ENCODE peak calls at places on chromosomes 4 and X, in five cellular contexts. E, V, Q, F and L are unnamed samples. For H3K4me1, the result is how much of the 10 kb centered on the place peaks cover.

GRCh38 chr4:131978120-131978519 is 1171.0 kb upstream of the PCDH10 start:
- DNase-seq in E (no peak), V (no peak), Q (no peak), F (no peak), L (peak)

GRCh38 chr4:4864940-4865704 is 5.7 kb downstream of the MSX1 start:
- DNase-seq in E (no peak), V (no peak), Q (no peak), F (no peak), L (peak)

GRCh38 chr4:93384897-93385296 is 443.7 kb upstream of the ATOH1 start:
- DNase-seq in E (no peak), V (no peak), Q (no peak), F (no peak), L (no peak)

GRCh38 chr4:88738714-88739366 is 41.2 kb upstream of the NAP1L5 start:
- DNase-seq in E (no peak), V (no peak), Q (no peak), F (no peak), L (no peak)

GRCh38 chr4:47647029-47647428 is 162.0 kb downstream of the ATP10D start:
- DNase-seq in E (no peak), V (no peak), Q (no peak), F (no peak), L (no peak)

GRCh38 chr4:95431678-95432077 is 117.1 kb downstream of the UNC5C start:
- DNase-seq in E (no peak), V (no peak), Q (no peak), F (no peak), L (no peak)

GRCh38 chrX:115183980-115184379 is 5.2 kb upstream of the RBMXL3 start:
- DNase-seq in E (no peak), V (no peak), Q (no peak), F (no peak), L (no peak)

GRCh38 chrX:78979789-78980464 is 34.7 kb downstream of the P2RY10 start:
- DNase-seq in E (no peak), V (no peak), Q (no peak), F (no peak), L (no peak)

GRCh38 chrX:40095588-40096394 is 2.0 kb downstream of the BCOR start:
- DNase-seq in E (no peak), V (peak), Q (no peak), F (no peak), L (peak)

GRCh38 chrX:52363247-52363883 is 5.5 kb upstream of the XAGE2 start:
- DNase-seq in E (no peak), V (no peak), Q (no peak), F (no peak), L (no peak)

GRCh38 chrX:31871989-31872388 is 800.1 kb upstream of the FTHL17 start:
- DNase-seq in E (no peak), V (no peak), Q (no peak), F (no peak), L (no peak)

GRCh38 chr4:18197467-18197866 is 175.9 kb upstream of the LCORL start:
- DNase-seq in E (no peak), V (no peak), Q (no peak), F (no peak), L (no peak)

GRCh38 chrX:110992611-110993010 is 103.4 kb upstream of the PAK3 start:
- DNase-seq in E (no peak), V (no peak), Q (peak), F (no peak), L (no peak)

GRCh38 chrX:15790766-15791380 is 589 bp downstream of the ZRSR2 start:
- DNase-seq in E (no peak), V (no peak), Q (no peak), F (no peak), L (no peak)

GRCh38 chrX:136147320-136147901 is at the start of gene FHL1:
- DNase-seq in E (no peak), V (peak), Q (peak), F (peak), L (peak)

GRCh38 chr4:1328267-1329155 is 18.5 kb upstream of the UVSSA start:
- DNase-seq in E (no peak), V (no peak), Q (no peak), F (no peak), L (peak)

GRCh38 chr4:94463771-94464170 is 12.0 kb downstream of the PDLIM5 start:
- DNase-seq in E (no peak), V (no peak), Q (no peak), F (no peak), L (no peak)

GRCh38 chrX:155695419-155695818 is 82.7 kb upstream of the TMLHE start:
- DNase-seq in E (no peak), V (no peak), Q (no peak), F (no peak), L (no peak)

GRCh38 chrX:77785746-77786548 is at the start of gene ATRX:
- DNase-seq in E (peak), V (peak), Q (peak), F (peak), L (peak)

GRCh38 chr4:186404562-186405134 is 138.7 kb downstream of the F11 start:
- DNase-seq in E (no peak), V (no peak), Q (no peak), F (no peak), L (no peak)

GRCh38 chr4:35038845-35039244 is 1205.5 kb downstream of the ARAP2 start:
- DNase-seq in E (no peak), V (no peak), Q (no peak), F (no peak), L (no peak)

GRCh38 chr4:68175562-68176155 is 46.0 kb upstream of the TMPRSS11F start:
- DNase-seq in E (no peak), V (no peak), Q (peak), F (no peak), L (no peak)

GRCh38 chr4:87031946-87032345 is 97.1 kb downstream of the AFF1 start:
- DNase-seq in E (no peak), V (no peak), Q (no peak), F (no peak), L (no peak)

GRCh38 chr4:127856485-127857447 is 23.9 kb upstream of the PLK4 start:
- DNase-seq in E (no peak), V (no peak), Q (no peak), F (no peak), L (no peak)

GRCh38 chrX:151701531-151701930 is 6.3 kb downstream of the PRRG3 start:
- DNase-seq in E (no peak), V (no peak), Q (no peak), F (no peak), L (no peak)

GRCh38 chr4:38788327-38788726 is 5.5 kb upstream of the TLR10 start:
- DNase-seq in E (no peak), V (no peak), Q (no peak), F (no peak), L (no peak)

GRCh38 chr4:38795087-38795486 is 9.5 kb downstream of the TLR1 start:
- DNase-seq in E (no peak), V (no peak), Q (no peak), F (no peak), L (no peak)

GRCh38 chr4:38787693-38788092 is 4.9 kb upstream of the TLR10 start:
- DNase-seq in E (no peak), V (no peak), Q (no peak), F (no peak), L (no peak)

GRCh38 chr4:38785901-38786402 is 3.2 kb upstream of the TLR10 start:
- DNase-seq in E (no peak), V (peak), Q (no peak), F (no peak), L (no peak)

DNA sequence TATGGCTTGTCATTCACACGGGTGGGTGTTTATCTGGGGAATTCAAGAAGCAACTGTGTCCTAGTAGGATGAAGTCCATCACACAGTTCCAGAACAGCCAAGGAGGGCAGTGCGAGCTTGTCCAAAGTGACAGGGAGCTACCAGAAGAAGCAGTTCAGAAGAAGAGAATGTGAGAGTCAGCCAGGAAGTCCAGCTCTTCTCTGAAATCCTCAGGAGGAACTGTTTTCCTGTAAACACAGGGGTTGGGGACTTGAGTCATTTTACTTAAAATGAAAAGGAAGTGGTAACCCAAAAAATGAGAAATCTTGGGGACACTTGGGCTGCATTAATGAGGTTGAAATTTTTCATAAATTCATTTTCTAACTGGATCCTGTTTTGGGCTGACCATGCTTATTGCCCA is 8.2 kb upstream of the TLR10 start:
- DNase-seq in E (no peak), V (no peak), Q (no peak), F (no peak), L (no peak)
- H3K4me1 ChIP-seq in E (under half), V (under half), Q (under half), F (under half), L (under half)

GRCh38 chrX:13386636-13387035 is 66.8 kb upstream of the ATXN3L start:
- DNase-seq in E (no peak), V (no peak), Q (no peak), F (no peak), L (no peak)
- H3K4me1 ChIP-seq in E (under half), V (under half), Q (under half), F (under half), L (under half)

GRCh38 chr4:102823897-102824296 is 3.5 kb downstream of the UBE2D3 start:
- DNase-seq in E (no peak), V (no peak), Q (no peak), F (no peak), L (no peak)
- H3K4me1 ChIP-seq in E (under half), V (half or more), Q (half or more), F (half or more), L (half or more)

GRCh38 chrX:65723706-65724105 is 56.3 kb downstream of the MSN start:
- DNase-seq in E (no peak), V (no peak), Q (peak), F (no peak), L (no peak)

GRCh38 chrX:65718538-65718937 is 51.1 kb downstream of the MSN start:
- DNase-seq in E (no peak), V (no peak), Q (no peak), F (no peak), L (no peak)

DNA sequence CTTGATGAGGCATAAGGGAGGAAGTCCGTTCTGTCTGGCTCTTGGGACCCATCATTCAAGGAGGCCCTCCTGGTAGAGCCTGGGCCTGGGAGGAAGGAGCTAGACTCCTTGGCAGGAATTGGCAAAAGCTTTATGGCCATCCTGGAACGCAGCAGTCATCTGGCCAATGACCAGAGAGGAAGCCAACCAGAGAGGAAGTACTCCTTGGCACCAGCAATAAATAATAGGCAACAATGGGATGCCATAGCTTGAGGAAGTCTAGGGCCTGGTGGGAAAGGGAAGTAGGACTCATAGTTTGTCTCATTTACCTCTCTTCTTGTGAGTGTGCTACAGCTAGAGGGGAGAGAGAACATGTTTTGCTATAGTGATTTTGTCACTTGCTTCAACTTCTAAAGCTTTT is 53.1 kb downstream of the MSN start:
- DNase-seq in E (no peak), V (no peak), Q (no peak), F (no peak), L (no peak)
- H3K4me1 ChIP-seq in E (under half), V (under half), Q (half or more), F (under half), L (half or more)